ENCODE peak calls at places on chromosomes 16 and 17, in nine cellular contexts. P is PC-9, M is stomach, Y is fibroblast of lung, N is WERI-Rb-1, K is astrocyte, F is adrenal gland, X is pancreas, B is Peyer's patch. G is an unnamed sample.

GRCh38 chr17:35906559-35907265 is 23.9 kb downstream of the RDM1 start:
- DNase-seq in P (no peak), F (no peak), Y (no peak), N (no peak), M (no peak), X (no peak), K (no peak), B (no peak), G (no peak)

GRCh38 chr17:20141201-20141999 is 132.2 kb downstream of the SPECC1 start:
- DNase-seq in F (no peak), X (no peak), K (no peak), N (no peak), Y (no peak), P (no peak), B (no peak), M (no peak), G (no peak)

GRCh38 chr17:5635949-5636348 is 51.6 kb upstream of the NLRP1 start:
- DNase-seq in P (no peak), X (no peak), B (no peak), K (no peak), N (no peak), F (no peak), M (no peak), Y (no peak), G (no peak)

GRCh38 chr16:70433456-70434103 is 5.3 kb downstream of the ST3GAL2 start:
- DNase-seq in X (no peak), F (peak; percentile 66), Y (peak; percentile 87), M (no peak), K (peak; percentile 68), N (no peak), B (no peak), P (no peak), G (no peak)

GRCh38 chr17:14197582-14197981 is 39.1 kb downstream of the CDRT15 start:
- DNase-seq in F (no peak), N (no peak), X (no peak), P (no peak), B (peak; percentile 72), K (no peak), M (peak; percentile 38), Y (no peak), G (no peak)

GRCh38 chr16:3983081-3983520 is 102.6 kb upstream of the CREBBP start:
- DNase-seq in K (peak; percentile 43), F (peak; percentile 70), B (peak; percentile 83), N (peak; percentile 92), M (peak; percentile 82), Y (peak; percentile 69), P (peak; percentile 91), X (peak; percentile 81), G (peak; percentile 89)

GRCh38 chr16:57680842-57681241 is 12.7 kb downstream of the ADGRG3 start:
- DNase-seq in B (no peak), P (no peak), X (no peak), K (no peak), Y (no peak), M (no peak), F (no peak), N (no peak), G (no peak)

GRCh38 chr16:70473446-70474319 is 19.3 kb downstream of the FCSK start:
- DNase-seq in F (no peak), X (no peak), P (no peak), K (no peak), Y (no peak), M (no peak), B (no peak), N (no peak), G (no peak)

GRCh38 chr17:48589831-48590602 is at the start of gene HOXB3:
- DNase-seq in K (no peak), M (no peak), N (no peak), F (no peak), X (no peak), B (peak; percentile 45), P (no peak), Y (peak; percentile 80), G (no peak)

GRCh38 chr16:83727751-83728352 is 79.9 kb upstream of the HSBP1 start:
- DNase-seq in M (no peak), B (no peak), F (no peak), X (no peak), N (no peak), Y (no peak), P (no peak), K (no peak), G (no peak)

GRCh38 chr16:30941600-30942420 is 7.1 kb upstream of the ORAI3 start:
- DNase-seq in X (peak; percentile 85), K (no peak), F (peak; percentile 80), Y (peak; percentile 56), N (peak; percentile 83), M (peak; percentile 84), B (peak; percentile 92), P (peak; percentile 87), G (peak; percentile 86)

GRCh38 chr16:85004587-85005205 is 6.6 kb downstream of the ZDHHC7 start:
- DNase-seq in B (no peak), N (no peak), X (no peak), K (peak; percentile 96), M (peak; percentile 56), Y (peak; percentile 90), F (no peak), P (peak; percentile 68), G (no peak)

GRCh38 chr17:12812877-12813276 is 23.6 kb downstream of the ARHGAP44 start:
- DNase-seq in P (no peak), K (no peak), N (no peak), F (no peak), X (no peak), B (no peak), Y (no peak), M (no peak), G (no peak)

GRCh38 chr17:9055281-9055680 is 34.0 kb downstream of the NTN1 start:
- DNase-seq in F (no peak), B (no peak), N (no peak), X (no peak), Y (no peak), P (no peak), K (no peak), M (no peak), G (no peak)

GRCh38 chr17:79019631-79020584 is 4.1 kb upstream of the C1QTNF1 start:
- DNase-seq in F (peak; percentile 73), B (peak; percentile 87), K (peak; percentile 33), X (peak; percentile 66), N (peak; percentile 89), Y (peak; percentile 86), P (peak; percentile 49), M (peak; percentile 71), G (peak; percentile 34)

GRCh38 chr17:79017546-79017945 is 6.4 kb upstream of the C1QTNF1 start:
- DNase-seq in B (peak; percentile 9), K (no peak), Y (no peak), F (no peak), X (no peak), N (no peak), P (peak; percentile 56), M (no peak), G (no peak)

GRCh38 chr17:79018045-79018695 is 5.8 kb upstream of the C1QTNF1 start:
- DNase-seq in Y (no peak), P (no peak), X (no peak), N (no peak), F (no peak), B (peak; percentile 21), M (no peak), K (no peak), G (peak; percentile 54)

GRCh38 chr17:79020631-79021301 is 3.2 kb upstream of the C1QTNF1 start:
- DNase-seq in X (no peak), F (no peak), K (no peak), B (peak; percentile 41), P (no peak), N (no peak), Y (no peak), M (no peak), G (no peak)

GRCh38 chr17:79019260-79019630 is 4.7 kb upstream of the C1QTNF1 start:
- DNase-seq in M (no peak), Y (no peak), F (no peak), K (no peak), N (no peak), P (no peak), B (peak; percentile 1), X (no peak), G (no peak)
- TF ChIP-seq CTCF in M (no peak), Y (no peak), F (no peak), K (no peak), N (no peak), P (no peak), B (no peak), X (no peak), G (no peak)

GRCh38 chr17:39664581-39665561 is at the start of gene TCAP:
- DNase-seq in P (no peak), N (no peak), K (no peak), X (no peak), M (no peak), B (no peak), Y (no peak), F (no peak), G (no peak)
- H3K4me3 ChIP-seq in P (no peak within 1 kb of the TSS), N (no peak within 1 kb of the TSS), K (no peak within 1 kb of the TSS), X (no peak within 1 kb of the TSS), M (no peak within 1 kb of the TSS), B (no peak within 1 kb of the TSS), Y (no peak within 1 kb of the TSS), F (no peak within 1 kb of the TSS), G (no peak within 1 kb of the TSS)

DNA sequence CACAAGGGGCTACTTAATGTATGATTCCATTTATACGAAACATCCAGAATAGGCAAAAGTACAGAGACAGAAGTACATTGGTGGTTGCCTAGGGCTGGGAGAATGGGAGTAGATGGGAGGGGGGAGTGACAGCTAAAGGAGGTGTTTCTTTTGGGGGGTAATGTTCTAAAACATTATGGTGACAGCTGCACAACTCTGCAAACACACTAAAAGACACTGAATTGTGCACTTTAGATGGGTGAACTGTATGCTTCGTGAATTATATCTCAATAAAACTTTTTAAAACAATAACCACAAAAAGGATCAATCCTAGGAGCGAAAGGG is 661 bp downstream of the LYRM9 start:
- DNase-seq in B (no peak), F (no peak), X (no peak), K (no peak), M (no peak), Y (peak; percentile 1), N (no peak), P (no peak), G (no peak)
- H3K27ac ChIP-seq in B (peak overlapping the region; percentile 87), F (peak overlapping the region; percentile 97), X (peak overlapping the region; percentile 88), K (peak overlapping the region; percentile 26), M (peak overlapping the region; percentile 87), Y (peak overlapping the region; percentile 46), N (peak overlapping the region; percentile 85), P (no peak overlapping the region), G (peak overlapping the region; percentile 85)

GRCh38 chr16:56331399-56331798 is 93.9 kb downstream of the AMFR start:
- DNase-seq in N (no peak), B (no peak), X (no peak), M (no peak), P (no peak), K (no peak), F (no peak), Y (no peak), G (no peak)

GRCh38 chr16:56330476-56330875 is 94.9 kb downstream of the AMFR start:
- DNase-seq in F (no peak), B (no peak), M (no peak), P (peak; percentile 42), Y (no peak), K (no peak), N (no peak), X (no peak), G (no peak)

GRCh38 chr16:56331915-56332314 is 93.4 kb downstream of the AMFR start:
- DNase-seq in F (no peak), N (no peak), P (no peak), K (no peak), X (no peak), Y (no peak), M (no peak), B (no peak), G (no peak)

GRCh38 chr16:56334761-56335160 is 90.6 kb downstream of the AMFR start:
- DNase-seq in X (no peak), K (no peak), Y (no peak), B (no peak), M (no peak), N (no peak), P (no peak), F (no peak), G (no peak)

GRCh38 chr16:56332464-56333079 is 92.8 kb downstream of the AMFR start:
- DNase-seq in F (peak; percentile 85), N (peak; percentile 87), B (peak; percentile 64), K (peak; percentile 18), X (peak; percentile 70), P (peak; percentile 83), M (peak; percentile 68), Y (peak; percentile 62), G (peak; percentile 56)
- TF ChIP-seq CTCF in F (peak; percentile 35), N (peak; percentile 89), B (no peak), K (no peak), X (no peak), P (no peak), M (peak; percentile 31), Y (peak; percentile 22), G (peak; percentile 18)